ENCODE peak calls at places on chromosome 6, in six cellular contexts. W, J, X, H, L and F are unnamed samples.

GRCh38 chr6:41446907-41447545 is 99.2 kb upstream of the FOXP4 start:
- DNase-seq in W (no peak), J (peak), X (no peak), H (no peak), L (no peak), F (no peak)

GRCh38 chr6:50123686-50124085 is 74.0 kb upstream of the DEFB112 start:
- DNase-seq in W (no peak), J (no peak), X (no peak), H (no peak), L (no peak), F (no peak)

GRCh38 chr6:166167801-166168615 is at the start of gene TBXT:
- DNase-seq in W (no peak), J (no peak), X (no peak), H (no peak), L (no peak), F (peak)

GRCh38 chr6:126614642-126615504 is 275.0 kb downstream of the CENPW start:
- DNase-seq in W (no peak), J (no peak), X (no peak), H (no peak), L (no peak), F (no peak)

GRCh38 chr6:7765575-7766325 is 39.9 kb downstream of the BMP6 start:
- DNase-seq in W (no peak), J (peak), X (no peak), H (no peak), L (no peak), F (no peak)

GRCh38 chr6:99745651-99746050 is 139.0 kb downstream of the PRDM13 start:
- DNase-seq in W (peak), J (no peak), X (no peak), H (no peak), L (no peak), F (no peak)

GRCh38 chr6:128655978-128656498 is 135.6 kb upstream of the PTPRK start:
- DNase-seq in W (peak), J (peak), X (no peak), H (no peak), L (peak), F (peak)

GRCh38 chr6:111844376-111844775 is 28.9 kb downstream of the FYN start:
- DNase-seq in W (no peak), J (no peak), X (no peak), H (no peak), L (no peak), F (no peak)

GRCh38 chr6:122736606-122737005 is 42.9 kb upstream of the FABP7 start:
- DNase-seq in W (no peak), J (no peak), X (no peak), H (no peak), L (no peak), F (no peak)

GRCh38 chr6:11712760-11713159 is 65.8 kb downstream of the ADTRP start:
- DNase-seq in W (peak), J (peak), X (no peak), H (peak), L (no peak), F (peak)

GRCh38 chr6:121161881-121162280 is 172.4 kb downstream of the TBC1D32 start:
- DNase-seq in W (no peak), J (no peak), X (no peak), H (no peak), L (no peak), F (no peak)

GRCh38 chr6:80523531-80523970 is 417.1 kb downstream of the BCKDHB start:
- DNase-seq in W (peak), J (no peak), X (no peak), H (peak), L (no peak), F (peak)

DNA sequence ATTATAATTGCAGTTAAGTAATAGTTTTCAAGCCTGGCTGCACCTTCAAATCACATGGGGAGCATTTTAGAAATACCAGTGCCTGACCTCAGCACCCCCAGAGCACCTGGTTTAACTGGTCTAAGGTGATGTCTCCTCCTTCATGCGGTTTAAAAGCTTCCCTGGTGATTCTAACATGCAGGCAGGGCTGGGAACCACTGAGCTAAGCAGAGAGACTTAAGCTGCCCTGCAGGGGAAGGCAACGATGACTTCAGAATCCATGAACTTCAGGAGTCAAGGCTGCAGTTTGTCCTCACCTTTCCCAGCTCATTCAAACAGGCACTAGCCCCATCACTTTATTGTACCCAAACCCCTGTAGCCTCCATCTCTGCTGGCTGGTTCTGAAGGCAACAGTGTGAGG is 6.1 kb upstream of the DTNBP1 start:
- DNase-seq in W (no peak), J (no peak), X (no peak), H (no peak), L (no peak), F (no peak)
- TF ChIP-seq CTCF in W (no peak), J (no peak), X (no peak), H (no peak), L (no peak), F (no peak)

GRCh38 chr6:108564178-108564577 is 3.5 kb downstream of the FOXO3 start:
- DNase-seq in W (peak), J (peak), X (no peak), H (no peak), L (no peak), F (peak)
- H3K4me3 ChIP-seq in W (peak), J (peak), X (peak), H (peak), L (peak), F (peak)

GRCh38 chr6:37725967-37726366 is 28.3 kb upstream of the MDGA1 start:
- DNase-seq in W (no peak), J (no peak), X (no peak), H (no peak), L (no peak), F (peak)

GRCh38 chr6:37724530-37725220 is 27.0 kb upstream of the MDGA1 start:
- DNase-seq in W (no peak), J (no peak), X (no peak), H (no peak), L (no peak), F (no peak)
- TF ChIP-seq CTCF in W (no peak), J (no peak), X (no peak), H (no peak), L (no peak), F (no peak)

GRCh38 chr6:150604467-150604866 is 4.8 kb downstream of the PLEKHG1 start:
- DNase-seq in W (no peak), J (no peak), X (no peak), H (no peak), L (no peak), F (no peak)
- H3K4me3 ChIP-seq in W (no peak), J (no peak), X (no peak), H (no peak), L (no peak), F (no peak)

DNA sequence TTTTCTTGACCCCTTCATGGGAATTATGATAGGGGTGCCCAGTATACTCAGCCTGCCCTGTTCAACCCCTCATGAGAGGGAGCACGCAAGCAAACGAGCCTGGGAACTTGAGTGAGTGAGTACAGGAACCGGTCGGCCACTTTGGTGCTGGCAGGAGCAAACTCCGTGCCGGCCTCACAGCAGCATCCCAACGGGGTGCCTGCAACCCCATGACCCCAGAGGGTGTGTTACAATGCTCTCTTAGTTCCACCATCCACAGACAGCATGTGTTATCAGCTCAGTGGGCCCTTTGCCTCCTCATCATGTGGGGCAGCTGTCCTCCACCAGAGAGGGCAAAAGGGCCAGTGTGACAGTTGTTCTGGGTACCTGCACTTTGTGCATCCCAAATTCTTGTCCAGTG is 289.8 kb downstream of the FRK start:
- DNase-seq in W (no peak), J (no peak), X (peak), H (no peak), L (no peak), F (no peak)
- TF ChIP-seq CTCF in W (no peak), J (no peak), X (no peak), H (no peak), L (no peak), F (no peak)

GRCh38 chr6:83127976-83128375 is 60.5 kb downstream of the DOP1A start:
- DNase-seq in W (no peak), J (no peak), X (no peak), H (no peak), L (peak), F (no peak)

GRCh38 chr6:83126223-83126622 is 58.8 kb downstream of the DOP1A start:
- DNase-seq in W (no peak), J (no peak), X (no peak), H (no peak), L (no peak), F (no peak)

GRCh38 chr6:83127258-83127657 is 59.8 kb downstream of the DOP1A start:
- DNase-seq in W (no peak), J (no peak), X (no peak), H (no peak), L (no peak), F (no peak)

GRCh38 chr6:83125425-83125824 is 58.0 kb downstream of the DOP1A start:
- DNase-seq in W (no peak), J (no peak), X (no peak), H (no peak), L (no peak), F (no peak)

DNA sequence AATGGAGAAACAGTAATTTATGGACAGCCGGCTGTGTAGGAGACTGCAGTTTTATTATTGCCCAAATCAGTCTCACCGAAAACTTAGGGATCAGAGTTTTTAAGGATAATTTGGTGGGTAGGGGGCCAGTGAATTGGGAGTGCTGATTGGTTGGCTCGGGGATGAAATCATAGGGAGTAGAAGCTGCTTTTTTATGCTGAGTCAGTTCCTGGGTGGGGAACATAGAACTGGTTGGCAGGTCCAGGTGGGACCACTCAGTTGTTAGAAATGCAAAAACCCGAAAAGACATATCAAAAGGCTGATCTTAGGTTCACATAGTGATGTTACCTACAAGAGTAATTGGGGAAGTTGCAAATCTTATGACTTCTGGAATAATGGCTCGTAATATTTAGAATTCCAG is 59.3 kb downstream of the DOP1A start:
- DNase-seq in W (no peak), J (no peak), X (no peak), H (no peak), L (no peak), F (no peak)
- H3K4me3 ChIP-seq in W (no peak), J (no peak), X (no peak), H (no peak), L (no peak), F (no peak)

GRCh38 chr6:169998457-169998856 is 247.0 kb downstream of the ERMARD start:
- DNase-seq in W (no peak), J (no peak), X (no peak), H (no peak), L (no peak), F (no peak)

GRCh38 chr6:169996652-169997051 is 245.2 kb downstream of the ERMARD start:
- DNase-seq in W (no peak), J (no peak), X (no peak), H (no peak), L (no peak), F (no peak)

GRCh38 chr6:169997930-169998218 is 246.5 kb downstream of the ERMARD start:
- DNase-seq in W (no peak), J (no peak), X (no peak), H (no peak), L (no peak), F (no peak)

GRCh38 chr6:169999367-169999766 is 247.9 kb downstream of the ERMARD start:
- DNase-seq in W (no peak), J (no peak), X (no peak), H (no peak), L (no peak), F (no peak)

DNA sequence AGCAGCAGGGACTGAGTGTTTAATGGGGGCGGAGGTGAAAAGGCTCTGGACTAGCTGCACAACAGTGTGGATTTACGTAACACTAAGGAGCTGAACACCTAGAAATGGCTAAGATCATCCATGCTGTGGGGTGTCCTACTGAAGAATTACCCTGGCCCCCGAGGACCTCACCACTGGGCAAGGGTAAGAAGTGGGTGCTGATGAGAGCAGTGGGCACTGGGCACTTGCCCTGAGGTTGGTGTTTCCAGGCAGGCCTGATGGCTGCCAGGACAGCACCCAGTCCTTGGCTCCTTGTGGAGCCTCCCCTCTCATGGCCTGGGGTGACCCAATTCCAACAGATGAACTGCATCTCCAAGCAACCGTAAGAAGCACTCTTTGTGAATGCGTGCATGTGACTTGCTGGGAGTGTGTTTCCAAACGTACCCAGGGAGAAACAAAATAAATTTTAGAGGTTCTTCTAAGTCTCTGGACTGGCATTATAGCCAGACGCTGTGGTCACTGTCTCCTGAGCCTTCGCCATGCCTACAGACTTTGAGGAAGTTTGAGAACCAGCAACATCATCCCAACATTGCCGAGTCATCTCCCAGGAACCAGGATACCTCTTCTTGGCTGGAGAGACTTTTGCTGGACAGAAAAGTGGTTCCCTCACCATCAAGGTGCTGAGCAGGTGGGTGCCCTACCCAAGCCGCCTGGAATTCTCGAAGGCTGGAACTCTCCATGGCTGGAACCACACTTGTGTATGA is 245.9 kb downstream of the ERMARD start:
- DNase-seq in W (no peak), J (no peak), X (no peak), H (no peak), L (no peak), F (peak)
- TF ChIP-seq CTCF in W (no peak), J (no peak), X (no peak), H (no peak), L (no peak), F (no peak)

GRCh38 chr6:4078830-4079471 is at the start of gene FAM217A:
- DNase-seq in W (no peak), J (no peak), X (no peak), H (no peak), L (no peak), F (no peak)
- H3K4me3 ChIP-seq in W (no peak), J (no peak), X (no peak), H (no peak), L (no peak), F (no peak)

GRCh38 chr6:32195652-32195901 is 3.1 kb upstream of the GPSM3 start:
- DNase-seq in W (peak), J (peak), X (peak), H (peak), L (peak), F (peak)
- TF ChIP-seq CTCF in W (peak), J (peak), X (peak), H (peak), L (peak), F (peak)